ENCODE peak calls at places on chromosome 9, in five cellular contexts. D is spleen, V is hepatocyte, G is tibial nerve, E is stomach. S is an unnamed sample. For H3K4me1, the result is how much of the 10 kb centered on the place peaks cover.

GRCh38 chr9:137417161-137418021 is 5.6 kb downstream of the EXD3 start:
- DNase-seq in V (no peak), E (no peak), D (peak), G (no peak), S (no peak)

GRCh38 chr9:70480405-70480980 is 66.0 kb upstream of the KLF9 start:
- DNase-seq in G (peak), V (peak), E (peak), D (peak), S (no peak)

GRCh38 chr9:128881627-128881883 is 195 bp downstream of the KYAT1 start:
- DNase-seq in E (no peak), V (no peak), D (no peak), G (no peak), S (no peak)

GRCh38 chr9:134136117-134136996 is 475 bp downstream of the WDR5 start:
- DNase-seq in V (peak), G (no peak), D (no peak), E (no peak), S (peak)

GRCh38 chr9:23790341-23791260 is 35.4 kb downstream of the ELAVL2 start:
- DNase-seq in V (no peak), D (no peak), G (no peak), E (no peak), S (no peak)

GRCh38 chr9:99999797-100000196 is 93.3 kb downstream of the STX17 start:
- DNase-seq in D (no peak), G (no peak), V (no peak), E (no peak), S (no peak)

GRCh38 chr9:130981002-130981760 is 27.8 kb upstream of the LAMC3 start:
- DNase-seq in G (no peak), D (no peak), V (no peak), E (no peak), S (no peak)

GRCh38 chr9:114884787-114885452 is 45.5 kb downstream of the TNFSF8 start:
- DNase-seq in D (no peak), V (peak), G (no peak), E (peak), S (no peak)

GRCh38 chr9:127143920-127144465 is 21.6 kb upstream of the ANGPTL2 start:
- DNase-seq in V (no peak), D (no peak), E (peak), G (no peak), S (no peak)

GRCh38 chr9:129347323-129348120 is 169.5 kb upstream of the IER5L start:
- DNase-seq in E (no peak), V (no peak), G (peak), D (no peak), S (no peak)

GRCh38 chr9:100474082-100474949 is 1.4 kb downstream of the TMEFF1 start:
- DNase-seq in D (no peak), V (peak), E (no peak), G (no peak), S (peak)

GRCh38 chr9:98536542-98537173 is 172.1 kb downstream of the GABBR2 start:
- DNase-seq in V (peak), E (no peak), G (no peak), D (no peak), S (peak)

GRCh38 chr9:130626249-130626982 is 38.0 kb upstream of the PRDM12 start:
- DNase-seq in E (no peak), D (no peak), V (no peak), G (no peak), S (peak)

GRCh38 chr9:112061152-112061740 is 113.9 kb downstream of the SUSD1 start:
- DNase-seq in G (peak), V (peak), D (peak), E (peak), S (no peak)

GRCh38 chr9:114627553-114627952 is 16.5 kb downstream of the TMEM268 start:
- DNase-seq in G (no peak), V (no peak), E (no peak), D (no peak), S (no peak)

GRCh38 chr9:130112244-130113151 is 58.8 kb downstream of the GPR107 start:
- DNase-seq in V (no peak), G (no peak), E (no peak), D (peak), S (no peak)

GRCh38 chr9:32344551-32345182 is 39.8 kb upstream of the ACO1 start:
- DNase-seq in V (no peak), E (no peak), D (no peak), G (no peak), S (peak)

GRCh38 chr9:101445353-101446029 is 9.9 kb upstream of the ALDOB start:
- DNase-seq in E (no peak), V (peak), G (no peak), D (no peak), S (no peak)

GRCh38 chr9:26669641-26670040 is 223.0 kb downstream of the CAAP1 start:
- DNase-seq in D (no peak), V (no peak), G (no peak), E (no peak), S (peak)

GRCh38 chr9:86353591-86354047 is 591 bp downstream of the TUT7 start:
- DNase-seq in D (no peak), G (no peak), V (peak), E (peak), S (no peak)

GRCh38 chr9:110922145-110922544 is 116.1 kb downstream of the LPAR1 start:
- DNase-seq in E (no peak), D (no peak), V (no peak), G (no peak), S (no peak)

GRCh38 chr9:110918316-110919054 is 119.8 kb downstream of the LPAR1 start:
- DNase-seq in D (no peak), V (no peak), G (no peak), E (no peak), S (no peak)

GRCh38 chr9:110919055-110919445 is 119.2 kb downstream of the LPAR1 start:
- DNase-seq in G (no peak), E (no peak), V (no peak), D (no peak), S (no peak)

GRCh38 chr9:110921705-110922104 is 116.6 kb downstream of the LPAR1 start:
- DNase-seq in E (no peak), D (no peak), V (no peak), G (no peak), S (no peak)

DNA sequence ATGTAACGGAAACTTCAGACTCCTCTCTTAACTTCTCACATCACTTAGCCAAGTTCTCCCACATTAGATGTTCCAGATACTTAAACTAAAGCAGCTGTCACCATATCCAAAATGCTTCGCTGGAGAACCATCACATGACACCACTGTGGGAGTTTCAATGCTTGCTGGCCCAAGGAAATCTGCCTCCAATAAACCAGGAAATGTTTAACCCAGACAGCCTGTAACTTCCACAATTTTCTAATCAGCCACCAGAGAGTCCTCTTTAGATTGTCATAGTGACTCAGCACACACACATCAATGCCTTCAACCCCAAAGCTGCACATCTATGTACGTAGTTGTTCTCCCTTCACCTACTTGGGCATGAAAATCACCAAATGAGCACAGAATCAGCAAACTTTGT is 118.7 kb downstream of the LPAR1 start:
- DNase-seq in D (no peak), E (no peak), G (no peak), V (peak), S (no peak)
- H3K4me1 ChIP-seq in D (under half), E (under half), G (half or more), V (under half), S (under half)

GRCh38 chr9:91803143-91803940 is 146.7 kb downstream of the ROR2 start:
- DNase-seq in V (no peak), D (no peak), E (peak), G (no peak), S (no peak)

GRCh38 chr9:91807640-91808246 is 142.3 kb downstream of the ROR2 start:
- DNase-seq in D (no peak), G (no peak), V (no peak), E (no peak), S (no peak)

GRCh38 chr9:91802391-91802790 is 147.6 kb downstream of the ROR2 start:
- DNase-seq in D (no peak), E (no peak), V (no peak), G (no peak), S (no peak)

GRCh38 chr9:91803970-91804752 is 145.9 kb downstream of the ROR2 start:
- DNase-seq in G (no peak), V (no peak), E (peak), D (no peak), S (no peak)

DNA sequence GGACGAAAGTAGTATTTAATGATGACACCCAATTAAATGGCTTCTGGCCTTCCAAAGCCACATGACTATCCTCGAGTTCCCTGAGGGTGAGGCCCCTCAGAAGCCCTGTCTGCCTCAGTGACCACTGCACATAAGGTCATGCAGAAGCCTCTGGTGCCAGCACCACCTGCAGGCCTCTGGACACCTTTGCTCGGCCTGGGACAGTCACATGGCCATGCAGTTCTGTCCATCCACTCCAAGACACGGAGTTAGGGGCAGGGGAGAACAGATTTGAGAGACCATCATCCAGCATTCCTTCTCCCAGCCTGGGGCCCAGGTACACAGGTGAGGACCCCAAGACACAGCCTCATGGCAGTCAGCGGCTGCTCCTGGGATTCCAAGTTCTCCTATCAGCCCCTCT is 145.0 kb downstream of the ROR2 start:
- DNase-seq in E (peak), G (no peak), V (no peak), D (no peak), S (no peak)
- H3K4me1 ChIP-seq in E (half or more), G (under half), V (under half), D (under half), S (under half)

GRCh38 chr9:133114451-133114885 is 6.6 kb downstream of the RALGDS start:
- DNase-seq in G (no peak), V (no peak), D (peak), E (no peak), S (no peak)
- H3K4me1 ChIP-seq in G (half or more), V (under half), D (half or more), E (half or more), S (under half)

GRCh38 chr9:68721934-68722333 is 16.9 kb downstream of the PIP5K1B start:
- DNase-seq in E (no peak), G (no peak), V (no peak), D (no peak), S (no peak)
- H3K4me1 ChIP-seq in E (under half), G (under half), V (under half), D (under half), S (under half)

GRCh38 chr9:110103257-110103656 is 104.7 kb downstream of the C9orf152 start:
- DNase-seq in E (no peak), V (no peak), D (no peak), G (no peak), S (no peak)
- H3K4me1 ChIP-seq in E (under half), V (under half), D (half or more), G (under half), S (under half)

DNA sequence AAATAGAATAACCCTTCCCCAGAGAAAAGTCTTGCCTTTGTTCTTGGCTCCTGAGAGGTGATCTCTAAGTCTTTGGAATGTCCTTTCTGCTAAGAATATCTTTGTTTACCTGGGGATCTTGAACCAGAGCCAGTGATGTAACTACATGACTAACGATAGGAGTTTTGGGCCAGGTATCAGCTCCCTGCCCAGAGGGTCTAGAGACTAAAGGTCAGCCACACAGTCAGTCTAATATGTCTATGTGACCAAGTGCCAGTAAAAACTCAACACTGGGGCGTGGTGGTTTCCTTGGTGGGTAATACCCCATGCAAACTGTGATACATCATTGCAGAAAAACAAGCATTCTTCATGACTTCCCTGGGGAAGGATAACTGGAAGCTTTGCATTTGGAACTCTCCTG is 1351.9 kb upstream of the C9orf72 start:
- DNase-seq in D (no peak), V (no peak), G (no peak), E (no peak), S (no peak)
- H3K4me1 ChIP-seq in D (under half), V (under half), G (under half), E (under half), S (under half)

S was measured in neural progenitor cell.